ENCODE peak calls at places on chromosome 6, in ten cellular contexts. A is heart left ventricle, P is transverse colon, X is HCT116, H is A549, O is testis, Z is K562, S is tibial nerve, I is breast epithelium, V is uterus. Q is an unnamed sample.
A peak's percentile ranks its signal among the peaks of the same experiment; 100 is the strongest.

GRCh38 chr6:31007694-31008093 is 2.6 kb upstream of the MUC22 start:
- DNase-seq in A (no peak), H (peak; percentile 46), Z (no peak), V (no peak), S (no peak), I (no peak), P (no peak), O (no peak), X (no peak), Q (no peak)

GRCh38 chr6:137237413-137238170 is 18.4 kb upstream of the IFNGR1 start:
- DNase-seq in H (peak; percentile 55), S (no peak), V (no peak), Z (no peak), A (no peak), P (no peak), O (no peak), I (no peak), X (no peak), Q (no peak)

GRCh38 chr6:165697171-165697570 is 34.1 kb upstream of the PDE10A start:
- DNase-seq in S (no peak), O (no peak), A (no peak), I (no peak), P (no peak), V (no peak), H (no peak), X (no peak), Z (no peak), Q (no peak)

GRCh38 chr6:37882724-37883413 is 63.3 kb downstream of the ZFAND3 start:
- DNase-seq in A (no peak), H (no peak), Z (no peak), O (no peak), I (no peak), P (no peak), V (no peak), X (no peak), S (no peak), Q (no peak)

GRCh38 chr6:70210462-70210861 is 92.4 kb downstream of the COL9A1 start:
- DNase-seq in P (no peak), X (no peak), H (peak; percentile 6), V (no peak), O (no peak), S (no peak), I (no peak), Z (peak; percentile 21), A (no peak), Q (no peak)

GRCh38 chr6:4210619-4211419 is 75.4 kb upstream of the ECI2 start:
- DNase-seq in X (peak; percentile 41), S (peak; percentile 70), Z (peak; percentile 70), I (peak; percentile 20), A (peak; percentile 56), V (peak; percentile 44), P (peak; percentile 56), H (peak; percentile 28), O (peak; percentile 85), Q (peak; percentile 39)

GRCh38 chr6:102662851-102663250 is 1269.3 kb downstream of the GRIK2 start:
- DNase-seq in I (no peak), O (no peak), P (no peak), A (no peak), V (no peak), S (no peak), H (no peak), Z (no peak), X (no peak), Q (no peak)

GRCh38 chr6:163249651-163250101 is 164.8 kb upstream of the QKI start:
- DNase-seq in X (no peak), V (no peak), A (no peak), I (no peak), P (no peak), Z (no peak), S (no peak), H (no peak), O (no peak), Q (no peak)

GRCh38 chr6:129590408-129591022 is 119.5 kb downstream of the ARHGAP18 start:
- DNase-seq in A (no peak), X (no peak), V (no peak), P (no peak), S (no peak), I (no peak), O (no peak), H (no peak), Z (no peak), Q (no peak)

GRCh38 chr6:3873051-3873450 is 23.9 kb downstream of the FAM50B start:
- DNase-seq in H (no peak), A (no peak), P (no peak), I (no peak), V (no peak), X (no peak), S (no peak), Z (no peak), O (no peak), Q (no peak)

GRCh38 chr6:41171908-41172307 is 9.0 kb upstream of the TREM2 start:
- DNase-seq in V (no peak), A (no peak), H (no peak), I (no peak), X (no peak), S (no peak), P (no peak), Z (no peak), O (no peak), Q (no peak)

GRCh38 chr6:132365319-132365907 is 35.9 kb downstream of the MOXD1 start:
- DNase-seq in V (no peak), H (no peak), O (no peak), Z (no peak), I (no peak), S (no peak), A (no peak), P (no peak), X (no peak), Q (no peak)

GRCh38 chr6:37459981-37460800 is 27.2 kb downstream of the CMTR1 start:
- DNase-seq in X (no peak), H (no peak), V (no peak), I (no peak), O (no peak), P (no peak), Z (peak; percentile 95), A (no peak), S (no peak), Q (no peak)

GRCh38 chr6:169530762-169531143 is 171.1 kb downstream of the WDR27 start:
- DNase-seq in P (no peak), O (no peak), I (no peak), V (no peak), Z (no peak), S (no peak), A (no peak), X (no peak), H (no peak), Q (no peak)

GRCh38 chr6:45538636-45539035 is 160.9 kb upstream of the SUPT3H start:
- DNase-seq in S (peak; percentile 79), A (no peak), X (no peak), Z (no peak), O (peak; percentile 74), I (peak; percentile 32), V (no peak), P (no peak), H (no peak), Q (peak; percentile 70)

DNA sequence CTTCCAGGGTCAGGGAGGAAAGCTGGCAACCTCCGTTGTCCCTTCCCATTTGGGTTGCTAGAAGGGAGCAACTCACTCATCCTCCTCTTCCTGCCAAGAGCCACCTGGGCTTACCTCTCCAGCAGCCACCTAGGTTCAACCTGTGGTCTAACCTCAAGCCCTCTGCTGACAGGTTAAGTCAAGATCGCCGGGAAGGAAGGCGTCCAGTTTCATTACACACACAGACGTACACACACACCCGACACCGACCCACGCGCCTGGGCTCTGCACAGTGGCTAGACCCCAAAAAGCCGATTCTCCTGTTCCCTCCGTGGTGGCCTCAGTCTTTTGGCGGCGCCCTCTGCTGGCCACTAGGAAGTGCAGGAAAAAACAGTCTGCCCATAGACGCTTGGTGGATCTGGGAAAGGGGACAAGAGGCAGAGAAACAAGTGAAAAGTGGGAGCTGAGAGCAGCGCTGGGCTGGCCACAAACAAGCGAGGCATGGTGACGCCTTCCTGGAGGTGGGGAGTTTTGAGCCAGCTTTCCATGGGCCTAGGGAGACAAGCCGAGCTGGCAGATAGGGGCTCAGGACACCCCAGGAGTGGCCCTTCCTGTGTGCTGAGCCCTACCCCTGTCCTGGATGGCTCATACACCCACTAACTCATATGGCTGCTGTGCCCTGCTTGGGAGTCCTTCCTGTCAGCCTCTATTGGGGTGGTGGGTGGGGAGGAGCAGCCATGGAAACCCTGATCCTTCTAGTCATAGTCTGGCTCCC is 52.7 kb downstream of the MRPL14 start:
- DNase-seq in H (peak; percentile 73), I (no peak), P (peak; percentile 64), V (peak; percentile 81), A (peak; percentile 86), Z (peak; percentile 88), O (peak; percentile 78), X (no peak), S (peak; percentile 67), Q (peak; percentile 93)
- TF ChIP-seq POLR2A in H (no peak), I (no peak), P (no peak), V (no peak), A (no peak), Z (no peak), O (no peak), X (peak; percentile 7), S (no peak), Q (no peak)

DNA sequence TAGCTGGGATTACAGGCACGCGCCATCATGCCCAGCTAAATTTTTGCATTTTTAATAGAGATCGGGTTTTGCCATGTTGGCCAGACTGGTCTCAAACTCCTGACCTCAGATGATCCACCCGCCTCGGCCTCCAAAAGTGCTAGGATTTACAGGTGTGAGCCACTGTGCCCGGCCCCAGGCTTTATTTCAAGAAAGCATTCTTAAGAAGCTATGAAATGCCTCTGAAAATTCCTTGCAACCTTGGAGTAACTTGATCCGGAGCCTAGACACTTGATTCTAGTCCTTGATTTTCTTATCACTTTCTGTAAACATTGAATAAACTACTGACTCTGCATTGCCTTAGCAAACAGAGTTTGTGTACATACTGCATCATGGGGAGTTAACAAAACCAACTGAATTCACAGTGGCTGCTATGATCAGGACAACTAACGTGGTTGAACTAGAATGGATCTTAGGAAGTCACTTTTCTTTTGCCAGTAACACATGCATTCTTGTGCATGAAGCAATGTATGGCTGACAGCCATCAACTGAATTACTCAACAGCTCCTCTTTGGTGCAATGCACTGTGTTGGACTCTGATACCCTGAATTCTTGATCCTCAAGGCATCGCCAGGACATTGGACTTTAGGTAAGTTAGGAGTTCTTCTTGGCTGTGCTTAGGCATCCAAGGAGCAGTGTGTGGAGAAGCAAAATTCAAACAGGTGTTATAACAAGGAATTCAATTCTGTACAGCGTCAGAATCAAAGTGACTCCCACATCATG is 102.8 kb upstream of the TMEM170B start:
- DNase-seq in S (peak; percentile 71), I (peak; percentile 65), Z (no peak), V (peak; percentile 60), O (no peak), H (peak; percentile 63), P (peak; percentile 54), A (no peak), X (no peak), Q (peak; percentile 69)
- TF ChIP-seq CTCF in S (no peak), I (no peak), Z (no peak), V (no peak), O (no peak), H (no peak), P (no peak), A (no peak), X (no peak), Q (no peak)

GRCh38 chr6:99618649-99619408 is 12.2 kb downstream of the PRDM13 start:
- DNase-seq in O (peak; percentile 76), P (no peak), A (no peak), I (no peak), S (no peak), H (no peak), X (no peak), Z (no peak), V (no peak), Q (no peak)
- H3K4me3 ChIP-seq in O (peak overlapping the region; percentile 38), P (no peak overlapping the region), A (no peak overlapping the region), I (no peak overlapping the region), S (no peak overlapping the region), H (no peak overlapping the region), X (no peak overlapping the region), Z (no peak overlapping the region), V (no peak overlapping the region), Q (no peak overlapping the region)

GRCh38 chr6:73579851-73580246 is 59.0 kb upstream of the EEF1A1 start:
- DNase-seq in P (no peak), A (no peak), O (peak; percentile 43), S (peak; percentile 55), H (peak; percentile 35), I (peak; percentile 30), Z (peak; percentile 57), X (peak; percentile 62), V (peak; percentile 54), Q (peak; percentile 44)
- TF ChIP-seq POLR2A in P (no peak), A (no peak), O (no peak), S (no peak), H (no peak), I (no peak), Z (no peak), X (no peak), V (no peak), Q (no peak)

Q was measured in lower leg skin.